ENCODE peak calls at places on chromosomes 1 and 21, in four cellular contexts. L is HepG2, M is H1, S is K562. G is an unnamed sample.
A peak's percentile ranks its signal among the peaks of the same experiment; 100 is the strongest.

GRCh38 chr1:246447501-246447900 is 59.6 kb downstream of the SMYD3 start:
- DNase-seq in L (no peak), M (no peak), S (no peak), G (no peak)

GRCh38 chr1:43273708-43274107 is 3.9 kb downstream of the TMEM125 start:
- DNase-seq in L (no peak), M (no peak), S (no peak), G (no peak)

GRCh38 chr1:109535971-109536491 is 3.6 kb upstream of the GPR61 start:
- DNase-seq in L (no peak), M (no peak), S (no peak), G (no peak)

GRCh38 chr1:172914517-172915144 is 136.1 kb downstream of the TNFSF18 start:
- DNase-seq in L (no peak), M (no peak), S (no peak), G (peak; percentile 76)

GRCh38 chr1:192943522-192943921 is 115.6 kb downstream of the UCHL5 start:
- DNase-seq in L (no peak), M (no peak), S (no peak), G (no peak)

GRCh38 chr1:101267082-101267481 is 30.3 kb downstream of the S1PR1 start:
- DNase-seq in L (no peak), M (no peak), S (no peak), G (no peak)

GRCh38 chr1:172906778-172907592 is 143.8 kb downstream of the TNFSF18 start:
- DNase-seq in L (no peak), M (no peak), S (peak; percentile 74), G (peak; percentile 96)

GRCh38 chr1:216034506-216034905 is 388.7 kb downstream of the USH2A start:
- DNase-seq in L (no peak), M (no peak), S (no peak), G (no peak)

GRCh38 chr1:159798893-159799292 is 3.3 kb upstream of the FCRL6 start:
- DNase-seq in L (peak; percentile 70), M (peak; percentile 59), S (peak; percentile 66), G (peak; percentile 85)

GRCh38 chr1:78141522-78142231 is 95.9 kb downstream of the GIPC2 start:
- DNase-seq in L (no peak), M (no peak), S (no peak), G (no peak)

GRCh38 chr1:25062621-25063255 is 132.7 kb upstream of the RUNX3 start:
- DNase-seq in L (no peak), M (no peak), S (no peak), G (no peak)

GRCh38 chr1:43541721-43542401 is 11.2 kb downstream of the PTPRF start:
- DNase-seq in L (peak; percentile 46), M (no peak), S (no peak), G (no peak)

GRCh38 chr1:214990619-214991018 is 91.9 kb upstream of the KCNK2 start:
- DNase-seq in L (no peak), M (no peak), S (no peak), G (peak; percentile 24)

GRCh38 chr1:98672184-98672583 is 10.7 kb downstream of the SNX7 start:
- DNase-seq in L (no peak), M (no peak), S (no peak), G (no peak)

GRCh38 chr1:211705439-211706205 is 30.2 kb upstream of the NEK2 start:
- DNase-seq in L (no peak), M (no peak), S (no peak), G (no peak)

GRCh38 chr1:191255354-191256057 is 777.8 kb upstream of the BRINP3 start:
- DNase-seq in L (no peak), M (no peak), S (no peak), G (no peak)

GRCh38 chr1:200778766-200779165 is 40.1 kb downstream of the CAMSAP2 start:
- DNase-seq in L (no peak), M (no peak), S (no peak), G (no peak)

GRCh38 chr21:43369124-43369523 is 57.8 kb downstream of the SIK1 start:
- DNase-seq in L (peak; percentile 31), M (no peak), S (no peak), G (no peak)

GRCh38 chr1:8570435-8570834 is 247.0 kb downstream of the RERE start:
- DNase-seq in L (no peak), M (no peak), S (no peak), G (peak; percentile 53)

GRCh38 chr1:201713093-201713810 is 115.7 kb upstream of the IPO9 start:
- DNase-seq in L (no peak), M (no peak), S (peak; percentile 61), G (peak; percentile 94)

GRCh38 chr1:203406446-203407045 is 55.6 kb upstream of the FMOD start:
- DNase-seq in L (no peak), M (no peak), S (no peak), G (no peak)

GRCh38 chr1:234743866-234744581 is 134.0 kb upstream of the IRF2BP2 start:
- DNase-seq in L (no peak), M (no peak), S (no peak), G (peak; percentile 99)

GRCh38 chr1:186202174-186202843 is 172.7 kb downstream of the TPR start:
- DNase-seq in L (no peak), M (no peak), S (no peak), G (no peak)

GRCh38 chr1:40316595-40317393 is at the start of gene COL9A2:
- DNase-seq in L (peak; percentile 64), M (peak; percentile 69), S (no peak), G (peak; percentile 15)

GRCh38 chr1:177799746-177800145 is 170.1 kb downstream of the SEC16B start:
- DNase-seq in L (no peak), M (no peak), S (no peak), G (no peak)

GRCh38 chr21:40688106-40688850 is 158.7 kb downstream of the DSCAM start:
- DNase-seq in L (no peak), M (no peak), S (no peak), G (no peak)

GRCh38 chr1:212293579-212293978 is 8.4 kb downstream of the PPP2R5A start:
- DNase-seq in L (no peak), M (no peak), S (peak; percentile 53), G (peak; percentile 38)

GRCh38 chr1:10495475-10495817 is 20.7 kb downstream of the PEX14 start:
- DNase-seq in L (no peak), M (no peak), S (no peak), G (no peak)

GRCh38 chr1:7915826-7916225 is 24.8 kb downstream of the TNFRSF9 start:
- DNase-seq in L (no peak), M (no peak), S (no peak), G (no peak)

GRCh38 chr1:27589841-27590426 is 14.0 kb downstream of the AHDC1 start:
- DNase-seq in L (no peak), M (no peak), S (no peak), G (peak; percentile 47)

GRCh38 chr1:225580180-225581099 is 72.5 kb downstream of the ENAH start:
- DNase-seq in L (no peak), M (no peak), S (no peak), G (no peak)

GRCh38 chr1:90973897-90974798 is 47.7 kb downstream of the ZNF644 start:
- DNase-seq in L (no peak), M (no peak), S (peak; percentile 29), G (peak; percentile 28)
- TF ChIP-seq JUN in L (no peak), M (peak; percentile 55), S (no peak), G (peak; percentile 34)

DNA sequence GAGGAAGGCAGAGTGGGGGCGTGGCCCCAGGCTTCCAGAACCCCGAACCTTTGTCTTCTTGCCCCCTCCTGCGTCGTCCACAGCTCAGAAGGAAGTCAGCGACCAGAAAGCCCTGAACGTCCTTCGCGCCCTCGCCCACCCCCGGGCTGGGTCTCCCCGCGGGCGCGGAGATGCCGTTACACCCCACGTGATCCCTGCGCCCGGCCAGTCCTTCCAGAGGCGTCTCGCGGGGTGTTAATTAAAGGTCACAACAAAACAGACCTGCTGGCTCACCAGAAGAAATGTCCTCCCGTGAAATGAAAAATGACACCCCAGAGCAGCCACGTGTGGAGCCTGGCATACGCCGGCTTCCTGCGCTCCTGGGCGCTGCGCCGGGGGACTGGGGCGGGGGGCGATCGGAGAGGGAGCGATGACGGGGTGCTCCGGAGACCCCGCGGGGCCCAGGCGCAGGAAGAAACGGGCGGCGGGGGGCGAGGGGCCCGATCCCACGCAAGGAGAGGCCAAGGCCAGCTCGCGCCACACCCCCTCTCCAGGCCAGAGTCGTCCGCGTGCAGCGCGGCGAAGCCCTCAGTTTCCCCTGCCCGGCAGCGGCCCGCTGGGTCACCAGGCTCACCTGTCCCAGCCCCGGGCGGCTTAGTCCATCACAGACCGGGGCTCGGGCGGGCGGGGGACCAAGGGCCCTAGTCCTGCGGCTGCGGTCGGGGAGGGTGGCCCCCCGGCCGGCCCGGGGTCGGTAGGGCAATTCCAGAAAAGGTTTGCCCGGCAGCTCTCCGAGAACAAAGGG is 948 bp upstream of the KIF26B start:
- DNase-seq in L (no peak), M (peak; percentile 71), S (peak; percentile 15), G (peak; percentile 19)
- TF ChIP-seq EZH2 in L (no peak), M (peak; percentile 59), S (no peak), G (peak; percentile 12)

DNA sequence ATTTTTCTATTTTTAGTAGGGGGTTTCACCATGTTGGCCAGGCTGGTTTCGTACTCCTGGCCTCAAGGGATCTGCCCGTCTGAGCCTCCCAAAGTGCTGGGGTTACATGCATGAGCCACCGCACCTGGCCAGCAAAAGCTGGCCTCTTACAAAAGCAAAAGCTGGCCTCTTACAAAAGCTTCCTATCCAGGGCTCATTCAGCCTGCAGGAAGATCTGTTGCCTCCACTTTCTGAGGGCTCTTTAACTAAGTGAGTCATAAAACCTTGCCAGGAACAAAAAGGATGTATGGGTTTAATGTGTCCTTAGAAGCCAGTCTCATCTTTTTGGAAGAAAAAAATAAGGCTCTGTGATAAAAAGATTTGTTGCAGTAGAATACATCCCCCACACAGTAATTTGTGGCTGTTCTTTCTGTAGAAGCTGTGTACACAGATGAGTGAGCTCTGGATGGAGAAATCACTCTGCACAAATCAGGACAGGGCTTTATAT is 15.0 kb downstream of the HTR1D start:
- DNase-seq in L (no peak), M (no peak), S (no peak), G (no peak)
- TF ChIP-seq JUN in L (no peak), M (no peak), S (no peak), G (no peak)

GRCh38 chr1:61053712-61054608 is 28.4 kb upstream of the NFIA start:
- DNase-seq in L (no peak), M (peak; percentile 67), S (peak; percentile 84), G (no peak)
- TF ChIP-seq EZH2 in L (no peak), M (peak; percentile 53), S (no peak), G (no peak)

DNA sequence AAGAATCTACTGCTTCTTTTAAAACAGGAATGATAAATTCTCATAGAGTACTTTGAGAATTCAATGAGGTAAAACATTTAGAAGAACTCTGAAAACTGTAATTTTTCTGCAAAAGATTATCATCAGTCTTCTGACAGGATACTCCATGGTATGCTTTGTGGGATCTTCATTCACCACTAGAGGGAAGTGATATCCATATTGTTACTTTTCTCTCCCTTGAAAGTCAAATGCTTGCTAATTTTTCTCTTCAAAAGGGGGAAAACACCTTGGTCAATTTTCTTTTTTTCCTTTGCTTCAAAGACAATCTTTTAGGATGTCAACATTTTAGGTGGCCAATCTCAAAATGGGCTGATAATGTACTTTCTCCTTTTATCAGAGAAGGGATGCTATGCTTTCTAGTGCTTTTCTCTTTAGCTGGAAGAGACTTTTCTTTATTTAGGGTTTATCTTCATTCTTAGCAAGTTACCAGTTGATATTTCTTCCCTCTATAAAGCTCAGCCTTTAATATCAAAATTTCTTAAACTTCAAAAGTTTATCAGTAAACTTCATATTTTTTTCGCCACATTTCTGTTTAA is 95.5 kb downstream of the NEGR1 start:
- DNase-seq in L (peak; percentile 1), M (no peak), S (no peak), G (peak; percentile 51)
- TF ChIP-seq JUN in L (no peak), M (no peak), S (no peak), G (no peak)